ENCODE peak calls at places on chromosomes 3 and 15, in eight cellular contexts. R, X, V, B, P, S, C and L are unnamed samples. For H3K79me2, the result is how much of the 10 kb centered on the place peaks cover.

GRCh38 chr3:147554332-147554731 is 145.2 kb downstream of the ZIC1 start:
- DNase-seq in R (no peak), X (no peak), V (no peak), B (no peak), P (no peak), S (no peak), C (no peak), L (no peak)

GRCh38 chr15:69044899-69045298 is 30.4 kb downstream of the NOX5 start:
- DNase-seq in R (no peak), X (peak), V (no peak), B (peak), P (no peak), S (no peak), C (peak), L (no peak)

GRCh38 chr3:114307841-114308228 is 14.0 kb downstream of the TIGIT start:
- DNase-seq in R (no peak), X (no peak), V (no peak), B (no peak), P (no peak), S (no peak), C (no peak), L (no peak)

GRCh38 chr15:74196175-74196574 is 6.4 kb downstream of the STRA6 start:
- DNase-seq in R (no peak), X (peak), V (peak), B (no peak), P (no peak), S (peak), C (peak), L (no peak)

GRCh38 chr15:89307791-89308190 is 26.8 kb downstream of the POLG start:
- DNase-seq in R (no peak), X (peak), V (no peak), B (no peak), P (no peak), S (no peak), C (peak), L (no peak)

GRCh38 chr3:52633786-52634185 is 51.9 kb downstream of the PBRM1 start:
- DNase-seq in R (no peak), X (peak), V (no peak), B (no peak), P (no peak), S (no peak), C (peak), L (no peak)

GRCh38 chr3:112376996-112377395 is 44.0 kb downstream of the CD200 start:
- DNase-seq in R (no peak), X (peak), V (no peak), B (peak), P (no peak), S (no peak), C (peak), L (no peak)

GRCh38 chr3:18725668-18726407 is 300.7 kb upstream of the SATB1 start:
- DNase-seq in R (no peak), X (no peak), V (no peak), B (no peak), P (no peak), S (no peak), C (no peak), L (no peak)

GRCh38 chr15:67998599-67999122 is 55.5 kb upstream of the PIAS1 start:
- DNase-seq in R (no peak), X (peak), V (no peak), B (no peak), P (no peak), S (no peak), C (peak), L (peak)

DNA sequence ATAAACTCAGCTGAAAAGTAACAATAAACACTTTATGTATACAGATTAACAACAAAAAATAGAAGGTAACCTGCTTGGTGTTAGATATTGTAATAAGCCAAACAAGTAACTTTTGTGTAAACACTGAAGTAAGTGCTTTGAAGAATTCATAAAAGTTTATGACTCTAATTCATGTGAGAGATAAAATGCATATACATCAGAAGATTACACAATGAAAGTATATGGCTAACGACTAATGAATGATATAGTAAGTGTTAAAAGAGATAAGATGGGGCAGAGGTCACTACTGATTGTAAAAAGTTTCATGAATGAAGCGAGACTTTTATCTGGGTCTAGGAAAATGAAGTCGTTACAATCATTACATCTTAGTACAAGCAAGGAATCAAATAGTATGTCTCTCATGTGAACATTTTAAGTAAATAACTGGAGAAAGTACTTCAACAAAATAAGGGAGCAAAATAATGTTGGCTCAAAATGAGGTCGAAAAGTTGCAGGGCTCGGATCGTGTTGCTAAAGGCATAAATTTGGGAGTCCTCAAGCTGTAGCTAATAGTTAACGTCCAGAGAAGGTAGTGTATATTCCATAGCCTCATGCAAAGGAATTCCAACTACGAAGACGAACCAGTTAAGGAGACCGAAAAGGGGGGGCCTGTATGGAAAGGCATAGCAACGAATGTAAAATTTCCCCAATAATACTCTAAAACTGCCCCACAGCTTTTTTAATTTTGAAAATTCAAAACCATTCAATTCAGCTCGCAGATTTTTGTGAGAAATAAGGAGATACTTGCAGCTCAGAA is 986 bp upstream of the DUT start:
- DNase-seq in R (no peak), X (peak), V (no peak), B (peak), P (no peak), S (no peak), C (peak), L (no peak)
- H3K27ac ChIP-seq in R (no peak), X (peak), V (peak), B (peak), P (no peak), S (peak), C (peak), L (peak)

GRCh38 chr3:3129579-3129978 is 2.8 kb downstream of the TRNT1 start:
- DNase-seq in R (no peak), X (no peak), V (no peak), B (no peak), P (no peak), S (no peak), C (no peak), L (no peak)
- H3K79me2 ChIP-seq in R (under half), X (half or more), V (half or more), B (under half), P (under half), S (under half), C (half or more), L (half or more)

GRCh38 chr3:4042070-4042469 is 242.8 kb downstream of the LRRN1 start:
- DNase-seq in R (no peak), X (no peak), V (no peak), B (no peak), P (no peak), S (no peak), C (no peak), L (no peak)
- H2AFZ ChIP-seq in R (no peak), X (no peak), V (no peak), B (no peak), P (no peak), S (no peak), C (no peak), L (no peak)

GRCh38 chr15:99509686-99510461 is 55.9 kb upstream of the MEF2A start:
- DNase-seq in R (no peak), X (no peak), V (no peak), B (peak), P (no peak), S (no peak), C (no peak), L (peak)

GRCh38 chr15:99508807-99509311 is 56.9 kb upstream of the MEF2A start:
- DNase-seq in R (no peak), X (no peak), V (no peak), B (no peak), P (no peak), S (no peak), C (no peak), L (peak)

GRCh38 chr15:99511529-99511864 is 54.3 kb upstream of the MEF2A start:
- DNase-seq in R (no peak), X (peak), V (no peak), B (peak), P (no peak), S (no peak), C (peak), L (peak)

GRCh38 chr15:99514306-99514705 is 51.5 kb upstream of the MEF2A start:
- DNase-seq in R (no peak), X (peak), V (no peak), B (no peak), P (no peak), S (no peak), C (no peak), L (no peak)

DNA sequence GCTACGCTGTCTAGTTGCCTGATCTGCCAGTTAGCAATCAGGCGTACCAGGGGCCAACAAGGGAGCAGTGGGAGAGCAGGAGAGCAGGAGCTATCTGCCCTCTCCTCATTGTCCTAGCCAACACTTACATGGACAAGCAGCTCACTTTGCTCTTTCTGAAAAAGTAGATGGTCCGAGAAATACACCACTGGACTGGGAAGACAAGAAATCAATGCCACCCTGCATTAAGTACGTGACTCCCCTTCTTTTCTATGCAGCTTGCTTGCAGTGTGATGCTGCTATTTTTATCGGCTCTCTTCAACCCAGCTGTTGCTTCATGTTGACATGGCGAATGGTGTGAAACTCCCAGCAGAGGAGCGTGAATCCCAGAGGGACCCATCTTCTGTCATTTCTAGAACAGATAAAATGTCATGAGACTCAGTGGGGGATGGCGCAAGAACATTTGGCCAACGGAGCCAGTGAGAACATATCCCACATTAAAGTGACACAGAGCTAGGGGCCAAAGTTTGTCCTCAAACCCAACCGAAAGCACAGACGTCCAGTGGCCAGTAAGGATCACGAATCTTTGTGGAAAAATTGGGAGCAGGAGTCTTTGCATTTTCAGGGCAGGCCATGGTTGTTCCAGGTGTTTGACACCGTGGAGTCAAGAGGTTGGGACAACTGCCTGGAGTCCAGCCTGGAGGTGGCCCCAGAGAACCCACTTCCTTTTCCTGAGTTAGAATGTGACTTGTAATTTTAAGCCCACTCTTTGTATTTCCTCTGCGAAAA is 53.7 kb upstream of the MEF2A start:
- DNase-seq in R (no peak), X (peak), V (no peak), B (no peak), P (no peak), S (no peak), C (no peak), L (peak)
- H3K27ac ChIP-seq in R (no peak), X (no peak), V (no peak), B (no peak), P (no peak), S (no peak), C (no peak), L (peak)

GRCh38 chr3:141491081-141491480 is 4.3 kb downstream of the RASA2 start:
- DNase-seq in R (no peak), X (no peak), V (no peak), B (no peak), P (no peak), S (no peak), C (no peak), L (no peak)
- H3K79me2 ChIP-seq in R (under half), X (half or more), V (half or more), B (half or more), P (half or more), S (half or more), C (half or more), L (half or more)

DNA sequence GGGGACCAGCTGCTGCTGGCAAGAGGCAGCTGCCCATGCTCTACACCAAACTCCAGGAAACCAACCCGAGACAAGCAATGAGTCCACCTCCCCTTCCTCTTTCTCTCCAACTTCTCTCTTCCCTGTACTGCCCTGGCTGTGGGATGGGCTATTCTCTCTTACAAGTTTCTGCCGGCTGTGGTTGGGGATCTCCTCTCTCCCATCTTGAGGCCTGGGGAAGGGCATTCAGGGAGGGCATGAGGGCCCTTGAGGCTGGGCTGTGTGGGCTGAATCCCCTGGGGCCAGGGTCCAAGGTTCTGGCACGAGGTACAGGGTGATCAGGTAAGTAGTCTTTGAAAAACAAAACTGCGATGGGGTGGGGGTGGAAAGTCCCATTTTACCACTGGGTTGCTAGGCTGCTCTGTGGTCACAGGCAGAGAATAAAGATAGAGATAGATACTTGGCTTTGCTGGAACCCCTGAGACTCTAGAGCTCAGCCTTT is 32.3 kb upstream of the CTSH start:
- DNase-seq in R (no peak), X (no peak), V (no peak), B (no peak), P (no peak), S (no peak), C (no peak), L (peak)
- H2AFZ ChIP-seq in R (no peak), X (no peak), V (no peak), B (no peak), P (no peak), S (no peak), C (no peak), L (no peak)

GRCh38 chr3:45946307-45946706 is 3.0 kb downstream of the CXCR6 start:
- DNase-seq in R (no peak), X (peak), V (no peak), B (no peak), P (no peak), S (no peak), C (no peak), L (no peak)

GRCh38 chr3:45944830-45945620 is 1.8 kb downstream of the CXCR6 start:
- DNase-seq in R (no peak), X (no peak), V (no peak), B (no peak), P (no peak), S (no peak), C (no peak), L (no peak)

GRCh38 chr3:45947361-45947760 is 4.1 kb downstream of the CXCR6 start:
- DNase-seq in R (no peak), X (peak), V (no peak), B (no peak), P (no peak), S (no peak), C (no peak), L (no peak)

GRCh38 chr3:45948409-45948808 is 5.1 kb downstream of the CXCR6 start:
- DNase-seq in R (no peak), X (peak), V (no peak), B (no peak), P (no peak), S (no peak), C (peak), L (no peak)

GRCh38 chr3:45946875-45947274 is 3.6 kb downstream of the CXCR6 start:
- DNase-seq in R (no peak), X (no peak), V (no peak), B (no peak), P (no peak), S (no peak), C (no peak), L (no peak)
- H3K27ac ChIP-seq in R (no peak), X (no peak), V (no peak), B (no peak), P (no peak), S (no peak), C (no peak), L (no peak)